ENCODE peak calls at places on chromosomes 6 and 20, in five cellular contexts. One of them, this sample, is unnamed.

GRCh38 chr6:166627875-166628849 is 1.1 kb upstream of the RPS6KA2 start:
- DNase-seq in astrocyte of the spinal cord: peak
- DNase-seq in tibial artery: peak
- DNase-seq in HFFc6: no peak
- DNase-seq in heart left ventricle: peak
- DNase-seq in this sample: no peak

GRCh38 chr20:25750765-25751696 is 54.4 kb upstream of the ZNF337 start:
- DNase-seq in astrocyte of the spinal cord: peak
- DNase-seq in tibial artery: no peak
- DNase-seq in HFFc6: peak
- DNase-seq in heart left ventricle: peak
- DNase-seq in this sample: no peak

GRCh38 chr6:16481680-16482079 is 243.3 kb downstream of the GMPR start:
- DNase-seq in astrocyte of the spinal cord: no peak
- DNase-seq in tibial artery: no peak
- DNase-seq in HFFc6: no peak
- DNase-seq in heart left ventricle: no peak
- DNase-seq in this sample: no peak

GRCh38 chr6:106562001-106562400 is 67.3 kb downstream of the RTN4IP1 start:
- DNase-seq in astrocyte of the spinal cord: no peak
- DNase-seq in tibial artery: no peak
- DNase-seq in HFFc6: no peak
- DNase-seq in heart left ventricle: no peak
- DNase-seq in this sample: no peak

GRCh38 chr20:49247169-49247734 is 28.0 kb downstream of the DDX27 start:
- DNase-seq in astrocyte of the spinal cord: no peak
- DNase-seq in tibial artery: no peak
- DNase-seq in HFFc6: no peak
- DNase-seq in heart left ventricle: no peak
- DNase-seq in this sample: no peak

GRCh38 chr20:47531468-47531867 is 29.8 kb downstream of the NCOA3 start:
- DNase-seq in astrocyte of the spinal cord: no peak
- DNase-seq in tibial artery: no peak
- DNase-seq in HFFc6: no peak
- DNase-seq in heart left ventricle: no peak
- DNase-seq in this sample: no peak

GRCh38 chr6:9131616-9132015 is 696.3 kb upstream of the SLC35B3 start:
- DNase-seq in astrocyte of the spinal cord: no peak
- DNase-seq in tibial artery: no peak
- DNase-seq in HFFc6: no peak
- DNase-seq in heart left ventricle: no peak
- DNase-seq in this sample: no peak

GRCh38 chr6:38508894-38509293 is 130.8 kb downstream of the BTBD9 start:
- DNase-seq in astrocyte of the spinal cord: peak
- DNase-seq in tibial artery: no peak
- DNase-seq in HFFc6: no peak
- DNase-seq in heart left ventricle: no peak
- DNase-seq in this sample: no peak

GRCh38 chr20:34370062-34370461 is 7.0 kb downstream of the ITCH start:
- DNase-seq in astrocyte of the spinal cord: no peak
- DNase-seq in tibial artery: no peak
- DNase-seq in HFFc6: no peak
- DNase-seq in heart left ventricle: no peak
- DNase-seq in this sample: no peak

GRCh38 chr6:235763-236360 is 56.4 kb upstream of the DUSP22 start:
- DNase-seq in astrocyte of the spinal cord: peak
- DNase-seq in tibial artery: no peak
- DNase-seq in HFFc6: no peak
- DNase-seq in heart left ventricle: no peak
- DNase-seq in this sample: no peak

GRCh38 chr6:110053395-110054240 is 75.5 kb downstream of the GPR6 start:
- DNase-seq in astrocyte of the spinal cord: peak
- DNase-seq in tibial artery: no peak
- DNase-seq in HFFc6: peak
- DNase-seq in heart left ventricle: no peak
- DNase-seq in this sample: peak

GRCh38 chr6:70831427-70831826 is 125.4 kb downstream of the B3GAT2 start:
- DNase-seq in astrocyte of the spinal cord: no peak
- DNase-seq in tibial artery: no peak
- DNase-seq in HFFc6: no peak
- DNase-seq in heart left ventricle: no peak
- DNase-seq in this sample: no peak
- TF ChIP-seq CTCF in astrocyte of the spinal cord: no peak
- TF ChIP-seq CTCF in tibial artery: no peak
- TF ChIP-seq CTCF in HFFc6: no peak
- TF ChIP-seq CTCF in heart left ventricle: no peak
- TF ChIP-seq CTCF in this sample: no peak

GRCh38 chr6:139388384-139388783 is 13.9 kb upstream of the CITED2 start:
- DNase-seq in astrocyte of the spinal cord: no peak
- DNase-seq in tibial artery: no peak
- DNase-seq in HFFc6: no peak
- DNase-seq in heart left ventricle: no peak
- DNase-seq in this sample: no peak
- TF ChIP-seq CTCF in astrocyte of the spinal cord: no peak
- TF ChIP-seq CTCF in tibial artery: no peak
- TF ChIP-seq CTCF in HFFc6: no peak
- TF ChIP-seq CTCF in heart left ventricle: no peak
- TF ChIP-seq CTCF in this sample: no peak

DNA sequence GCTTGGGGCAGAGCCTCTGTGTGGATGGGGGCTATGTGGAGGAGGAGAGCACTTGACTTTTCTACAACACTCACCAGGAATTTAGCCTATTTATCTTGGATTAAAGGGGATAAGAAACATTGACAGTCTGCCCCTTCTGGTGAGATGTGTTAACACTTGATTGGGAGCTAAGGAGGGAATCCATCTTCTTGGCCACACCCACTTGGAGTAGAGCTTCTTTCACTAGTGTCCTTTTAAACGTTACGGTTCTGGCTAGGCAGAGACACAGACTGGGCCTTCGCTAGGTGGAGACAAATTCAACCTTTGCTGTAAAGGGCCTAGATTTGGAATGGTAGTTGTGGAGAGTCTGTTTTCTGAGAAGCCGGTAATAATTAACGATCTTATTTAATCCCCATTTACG is 15.5 kb upstream of the TPBG start:
- DNase-seq in astrocyte of the spinal cord: no peak
- DNase-seq in tibial artery: no peak
- DNase-seq in HFFc6: no peak
- DNase-seq in heart left ventricle: no peak
- DNase-seq in this sample: no peak
- TF ChIP-seq CTCF in astrocyte of the spinal cord: no peak
- TF ChIP-seq CTCF in tibial artery: no peak
- TF ChIP-seq CTCF in HFFc6: no peak
- TF ChIP-seq CTCF in heart left ventricle: no peak
- TF ChIP-seq CTCF in this sample: no peak

DNA sequence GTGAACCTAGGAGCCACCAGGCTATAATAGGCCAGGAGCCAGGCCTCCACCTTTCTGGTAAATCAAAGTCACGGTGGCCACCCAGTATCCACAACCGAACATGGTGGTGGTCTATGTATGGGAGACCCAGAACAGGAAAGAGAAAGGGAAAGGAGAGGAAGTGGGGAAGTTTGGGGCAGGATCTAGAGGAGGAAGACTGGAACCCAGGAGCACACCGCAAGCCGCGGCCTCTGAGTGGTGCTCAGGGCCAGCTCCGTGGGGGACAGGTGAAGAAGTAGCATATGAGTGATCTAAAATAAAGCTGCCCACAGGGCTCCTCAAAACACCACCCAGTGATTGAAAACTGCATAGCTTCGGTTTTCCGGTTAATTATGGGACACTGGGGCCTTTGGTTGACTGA is 214.8 kb downstream of the ZDHHC14 start:
- DNase-seq in astrocyte of the spinal cord: no peak
- DNase-seq in tibial artery: no peak
- DNase-seq in HFFc6: no peak
- DNase-seq in heart left ventricle: no peak
- DNase-seq in this sample: no peak
- TF ChIP-seq CTCF in astrocyte of the spinal cord: no peak
- TF ChIP-seq CTCF in tibial artery: no peak
- TF ChIP-seq CTCF in HFFc6: peak
- TF ChIP-seq CTCF in heart left ventricle: no peak
- TF ChIP-seq CTCF in this sample: peak

GRCh38 chr6:138972226-138972665 is 15.8 kb downstream of the REPS1 start:
- DNase-seq in astrocyte of the spinal cord: peak
- DNase-seq in tibial artery: no peak
- DNase-seq in HFFc6: peak
- DNase-seq in heart left ventricle: no peak
- DNase-seq in this sample: no peak

GRCh38 chr6:138971601-138972000 is 16.5 kb downstream of the REPS1 start:
- DNase-seq in astrocyte of the spinal cord: peak
- DNase-seq in tibial artery: no peak
- DNase-seq in HFFc6: peak
- DNase-seq in heart left ventricle: no peak
- DNase-seq in this sample: no peak

GRCh38 chr6:138970159-138970558 is 17.9 kb downstream of the REPS1 start:
- DNase-seq in astrocyte of the spinal cord: no peak
- DNase-seq in tibial artery: no peak
- DNase-seq in HFFc6: no peak
- DNase-seq in heart left ventricle: no peak
- DNase-seq in this sample: no peak

GRCh38 chr6:138973481-138974140 is 14.4 kb downstream of the REPS1 start:
- DNase-seq in astrocyte of the spinal cord: peak
- DNase-seq in tibial artery: no peak
- DNase-seq in HFFc6: peak
- DNase-seq in heart left ventricle: no peak
- DNase-seq in this sample: no peak

GRCh38 chr6:138970856-138971425 is 17.1 kb downstream of the REPS1 start:
- DNase-seq in astrocyte of the spinal cord: peak
- DNase-seq in tibial artery: peak
- DNase-seq in HFFc6: peak
- DNase-seq in heart left ventricle: peak
- DNase-seq in this sample: peak
- TF ChIP-seq CTCF in astrocyte of the spinal cord: no peak
- TF ChIP-seq CTCF in tibial artery: no peak
- TF ChIP-seq CTCF in HFFc6: no peak
- TF ChIP-seq CTCF in heart left ventricle: no peak
- TF ChIP-seq CTCF in this sample: no peak

GRCh38 chr6:135586388-135586787 is 88.8 kb upstream of the AHI1 start:
- DNase-seq in astrocyte of the spinal cord: no peak
- DNase-seq in tibial artery: no peak
- DNase-seq in HFFc6: no peak
- DNase-seq in heart left ventricle: no peak
- DNase-seq in this sample: no peak
- TF ChIP-seq CTCF in astrocyte of the spinal cord: no peak
- TF ChIP-seq CTCF in tibial artery: no peak
- TF ChIP-seq CTCF in HFFc6: no peak
- TF ChIP-seq CTCF in heart left ventricle: no peak
- TF ChIP-seq CTCF in this sample: no peak

GRCh38 chr6:68958327-68958726 is 323.2 kb downstream of the ADGRB3 start:
- DNase-seq in astrocyte of the spinal cord: no peak
- DNase-seq in tibial artery: no peak
- DNase-seq in HFFc6: no peak
- DNase-seq in heart left ventricle: no peak
- DNase-seq in this sample: no peak
- TF ChIP-seq CTCF in astrocyte of the spinal cord: no peak
- TF ChIP-seq CTCF in tibial artery: no peak
- TF ChIP-seq CTCF in HFFc6: no peak
- TF ChIP-seq CTCF in heart left ventricle: no peak
- TF ChIP-seq CTCF in this sample: no peak

GRCh38 chr6:99613705-99614429 is 7.2 kb downstream of the PRDM13 start:
- DNase-seq in astrocyte of the spinal cord: no peak
- DNase-seq in tibial artery: no peak
- DNase-seq in HFFc6: no peak
- DNase-seq in heart left ventricle: no peak
- DNase-seq in this sample: no peak

GRCh38 chr6:99617131-99617530 is 10.5 kb downstream of the PRDM13 start:
- DNase-seq in astrocyte of the spinal cord: no peak
- DNase-seq in tibial artery: no peak
- DNase-seq in HFFc6: no peak
- DNase-seq in heart left ventricle: no peak
- DNase-seq in this sample: no peak

GRCh38 chr6:99612551-99613397 is 6.1 kb downstream of the PRDM13 start:
- DNase-seq in astrocyte of the spinal cord: no peak
- DNase-seq in tibial artery: no peak
- DNase-seq in HFFc6: no peak
- DNase-seq in heart left ventricle: no peak
- DNase-seq in this sample: no peak

GRCh38 chr6:99613398-99613704 is 6.7 kb downstream of the PRDM13 start:
- DNase-seq in astrocyte of the spinal cord: no peak
- DNase-seq in tibial artery: no peak
- DNase-seq in HFFc6: no peak
- DNase-seq in heart left ventricle: no peak
- DNase-seq in this sample: no peak

DNA sequence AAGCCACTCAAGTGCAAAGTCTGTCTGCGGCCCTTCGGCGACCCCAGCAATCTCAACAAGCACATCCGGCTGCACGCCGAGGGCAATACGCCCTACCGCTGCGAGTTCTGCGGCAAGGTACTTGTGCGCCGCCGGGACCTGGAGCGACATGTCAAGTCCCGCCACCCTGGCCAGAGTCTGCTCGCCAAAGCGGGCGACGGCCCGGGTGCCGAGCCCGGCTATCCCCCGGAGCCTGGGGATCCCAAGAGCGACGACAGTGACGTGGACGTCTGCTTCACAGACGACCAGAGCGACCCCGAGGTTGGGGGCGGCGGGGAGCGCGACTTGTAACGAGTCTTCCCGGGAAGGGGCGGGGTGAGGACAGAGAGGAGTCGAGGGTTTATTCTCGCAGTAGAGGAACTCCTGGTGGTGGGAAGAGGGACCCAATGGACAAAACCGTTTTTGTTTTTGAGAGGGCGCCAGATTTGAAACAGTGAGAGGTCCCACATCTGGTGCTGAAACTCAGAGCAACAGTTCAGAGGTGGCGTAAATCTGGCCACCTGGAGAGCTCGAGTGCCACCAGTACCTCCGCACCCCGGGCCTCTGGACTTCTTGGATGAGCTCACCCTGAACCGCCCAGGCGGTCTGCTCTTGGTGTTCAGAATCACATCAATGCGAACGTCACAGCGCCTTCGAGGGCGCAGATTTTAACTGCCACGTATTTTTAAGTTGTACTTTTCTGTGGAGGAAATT is 8.0 kb downstream of the PRDM13 start:
- DNase-seq in astrocyte of the spinal cord: no peak
- DNase-seq in tibial artery: no peak
- DNase-seq in HFFc6: no peak
- DNase-seq in heart left ventricle: no peak
- DNase-seq in this sample: no peak
- TF ChIP-seq CTCF in astrocyte of the spinal cord: no peak
- TF ChIP-seq CTCF in tibial artery: no peak
- TF ChIP-seq CTCF in HFFc6: no peak
- TF ChIP-seq CTCF in heart left ventricle: no peak
- TF ChIP-seq CTCF in this sample: no peak

DNA sequence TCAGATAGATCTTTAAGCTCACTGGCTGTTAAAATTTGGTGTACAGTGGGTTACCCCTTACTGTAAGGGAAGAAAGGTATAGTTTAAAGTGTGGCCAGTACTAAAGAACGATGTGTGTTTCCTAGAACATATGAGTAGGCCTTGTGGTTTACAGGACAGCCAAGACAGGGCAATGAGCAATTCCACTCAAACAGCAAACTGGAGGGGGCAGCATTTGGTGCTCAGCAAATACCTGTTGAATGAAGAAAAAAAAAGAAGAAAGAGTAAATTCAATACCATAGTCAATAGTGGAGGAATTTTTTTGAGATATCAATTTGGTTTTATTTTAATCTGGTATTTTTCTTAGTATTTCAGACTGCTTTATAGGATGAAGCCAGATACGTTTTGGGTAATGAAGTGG is 3.8 kb upstream of the NCOA5 start:
- DNase-seq in astrocyte of the spinal cord: peak
- DNase-seq in tibial artery: no peak
- DNase-seq in HFFc6: no peak
- DNase-seq in heart left ventricle: no peak
- DNase-seq in this sample: no peak
- TF ChIP-seq CTCF in astrocyte of the spinal cord: no peak
- TF ChIP-seq CTCF in tibial artery: no peak
- TF ChIP-seq CTCF in HFFc6: no peak
- TF ChIP-seq CTCF in heart left ventricle: no peak
- TF ChIP-seq CTCF in this sample: no peak

This sample was measured in AG09309.